ENCODE peak calls at places on chromosomes 4 and X, in ten cellular contexts. One of them, this sample, is unnamed.

GRCh38 chr4:57159866-57160265 is 49.7 kb upstream of the IGFBP7 start:
- DNase-seq in lower leg skin: no peak
- DNase-seq in germinal center: no peak
- DNase-seq in ELF-1: no peak
- DNase-seq in Karpas-422: no peak
- DNase-seq in AG08396: no peak
- DNase-seq in naive B cell: no peak
- DNase-seq in IMR-90: no peak
- DNase-seq in HCEC 1CT: peak; percentile 1
- DNase-seq in colonic mucosa: no peak
- DNase-seq in this sample: no peak

GRCh38 chrX:87924619-87925018 is 407.0 kb downstream of the KLHL4 start:
- DNase-seq in colonic mucosa: no peak
- DNase-seq in IMR-90: no peak
- DNase-seq in germinal center: no peak
- DNase-seq in Karpas-422: no peak
- DNase-seq in naive B cell: no peak
- DNase-seq in HCEC 1CT: no peak
- DNase-seq in AG08396: no peak
- DNase-seq in ELF-1: no peak
- DNase-seq in lower leg skin: no peak
- DNase-seq in this sample: no peak

GRCh38 chrX:111568356-111568755 is 56.9 kb downstream of the SERTM2 start:
- DNase-seq in colonic mucosa: no peak
- DNase-seq in lower leg skin: no peak
- DNase-seq in HCEC 1CT: no peak
- DNase-seq in Karpas-422: no peak
- DNase-seq in AG08396: peak; percentile 11
- DNase-seq in ELF-1: peak; percentile 64
- DNase-seq in IMR-90: peak; percentile 0
- DNase-seq in naive B cell: no peak
- DNase-seq in germinal center: no peak
- DNase-seq in this sample: no peak

GRCh38 chrX:48196745-48197213 is at the start of gene SSX5:
- DNase-seq in HCEC 1CT: no peak
- DNase-seq in Karpas-422: peak; percentile 39
- DNase-seq in naive B cell: no peak
- DNase-seq in germinal center: no peak
- DNase-seq in lower leg skin: no peak
- DNase-seq in colonic mucosa: no peak
- DNase-seq in AG08396: no peak
- DNase-seq in ELF-1: no peak
- DNase-seq in IMR-90: no peak
- DNase-seq in this sample: no peak

GRCh38 chr4:1192493-1193205 is 20.3 kb upstream of the SPON2 start:
- DNase-seq in IMR-90: no peak
- DNase-seq in lower leg skin: no peak
- DNase-seq in Karpas-422: no peak
- DNase-seq in ELF-1: peak; percentile 5
- DNase-seq in colonic mucosa: peak; percentile 22
- DNase-seq in germinal center: no peak
- DNase-seq in HCEC 1CT: no peak
- DNase-seq in naive B cell: no peak
- DNase-seq in AG08396: no peak
- DNase-seq in this sample: peak; percentile 59

GRCh38 chr4:164874791-164875190 is 2.2 kb upstream of the APELA start:
- DNase-seq in germinal center: no peak
- DNase-seq in ELF-1: peak; percentile 67
- DNase-seq in colonic mucosa: no peak
- DNase-seq in HCEC 1CT: no peak
- DNase-seq in naive B cell: no peak
- DNase-seq in lower leg skin: no peak
- DNase-seq in Karpas-422: no peak
- DNase-seq in AG08396: no peak
- DNase-seq in IMR-90: no peak
- DNase-seq in this sample: no peak

GRCh38 chrX:75276666-75277065 is 2.8 kb downstream of the UPRT start:
- DNase-seq in HCEC 1CT: peak; percentile 9
- DNase-seq in AG08396: no peak
- DNase-seq in colonic mucosa: no peak
- DNase-seq in IMR-90: no peak
- DNase-seq in lower leg skin: no peak
- DNase-seq in naive B cell: no peak
- DNase-seq in ELF-1: no peak
- DNase-seq in germinal center: no peak
- DNase-seq in Karpas-422: no peak
- DNase-seq in this sample: no peak

GRCh38 chrX:46257451-46257879 is 287.8 kb downstream of the ZNF674 start:
- DNase-seq in AG08396: no peak
- DNase-seq in HCEC 1CT: no peak
- DNase-seq in germinal center: no peak
- DNase-seq in lower leg skin: no peak
- DNase-seq in colonic mucosa: no peak
- DNase-seq in ELF-1: no peak
- DNase-seq in Karpas-422: no peak
- DNase-seq in naive B cell: no peak
- DNase-seq in IMR-90: no peak
- DNase-seq in this sample: no peak

GRCh38 chr4:31193516-31193915 is 473.3 kb downstream of the PCDH7 start:
- DNase-seq in colonic mucosa: no peak
- DNase-seq in HCEC 1CT: no peak
- DNase-seq in IMR-90: no peak
- DNase-seq in lower leg skin: no peak
- DNase-seq in Karpas-422: no peak
- DNase-seq in naive B cell: no peak
- DNase-seq in germinal center: no peak
- DNase-seq in AG08396: no peak
- DNase-seq in ELF-1: no peak
- DNase-seq in this sample: no peak

GRCh38 chr4:146633471-146633800 is 5.3 kb upstream of the POU4F2 start:
- DNase-seq in AG08396: no peak
- DNase-seq in Karpas-422: no peak
- DNase-seq in IMR-90: no peak
- DNase-seq in lower leg skin: no peak
- DNase-seq in naive B cell: no peak
- DNase-seq in colonic mucosa: no peak
- DNase-seq in ELF-1: peak; percentile 16
- DNase-seq in germinal center: no peak
- DNase-seq in HCEC 1CT: no peak
- DNase-seq in this sample: no peak

GRCh38 chrX:39675619-39676018 is 422.1 kb downstream of the BCOR start:
- DNase-seq in AG08396: no peak
- DNase-seq in Karpas-422: no peak
- DNase-seq in germinal center: no peak
- DNase-seq in naive B cell: no peak
- DNase-seq in HCEC 1CT: no peak
- DNase-seq in lower leg skin: no peak
- DNase-seq in ELF-1: no peak
- DNase-seq in colonic mucosa: peak; percentile 44
- DNase-seq in IMR-90: no peak
- DNase-seq in this sample: no peak

GRCh38 chr4:12852338-12853307 is 631.5 kb downstream of the RAB28 start:
- DNase-seq in lower leg skin: no peak
- DNase-seq in IMR-90: peak; percentile 52
- DNase-seq in HCEC 1CT: peak; percentile 30
- DNase-seq in ELF-1: peak; percentile 25
- DNase-seq in Karpas-422: peak; percentile 75
- DNase-seq in colonic mucosa: peak; percentile 17
- DNase-seq in AG08396: peak; percentile 25
- DNase-seq in germinal center: no peak
- DNase-seq in naive B cell: no peak
- DNase-seq in this sample: no peak

GRCh38 chrX:56978172-56978571 is 17.2 kb downstream of the SPIN3 start:
- DNase-seq in Karpas-422: peak; percentile 84
- DNase-seq in AG08396: peak; percentile 41
- DNase-seq in IMR-90: peak; percentile 44
- DNase-seq in lower leg skin: peak; percentile 16
- DNase-seq in ELF-1: peak; percentile 70
- DNase-seq in naive B cell: peak; percentile 35
- DNase-seq in germinal center: peak; percentile 22
- DNase-seq in colonic mucosa: peak; percentile 45
- DNase-seq in HCEC 1CT: peak; percentile 20
- DNase-seq in this sample: no peak

GRCh38 chrX:106619797-106620196 is 8.0 kb downstream of the RADX start:
- DNase-seq in AG08396: peak; percentile 11
- DNase-seq in Karpas-422: no peak
- DNase-seq in naive B cell: no peak
- DNase-seq in ELF-1: no peak
- DNase-seq in colonic mucosa: no peak
- DNase-seq in HCEC 1CT: peak; percentile 22
- DNase-seq in lower leg skin: no peak
- DNase-seq in germinal center: no peak
- DNase-seq in IMR-90: peak; percentile 11
- DNase-seq in this sample: no peak

GRCh38 chrX:2549874-2550273 is 49.1 kb upstream of the DHRSX start:
- DNase-seq in naive B cell: no peak
- DNase-seq in colonic mucosa: peak; percentile 28
- DNase-seq in germinal center: no peak
- DNase-seq in IMR-90: no peak
- DNase-seq in Karpas-422: no peak
- DNase-seq in lower leg skin: no peak
- DNase-seq in AG08396: no peak
- DNase-seq in ELF-1: peak; percentile 50
- DNase-seq in HCEC 1CT: no peak
- DNase-seq in this sample: no peak

GRCh38 chr4:687048-687974 is 1.6 kb downstream of the SLC49A3 start:
- DNase-seq in HCEC 1CT: peak; percentile 88
- DNase-seq in IMR-90: peak; percentile 77
- DNase-seq in colonic mucosa: peak; percentile 92
- DNase-seq in ELF-1: peak; percentile 71
- DNase-seq in Karpas-422: no peak
- DNase-seq in AG08396: peak; percentile 98
- DNase-seq in naive B cell: no peak
- DNase-seq in germinal center: no peak
- DNase-seq in lower leg skin: peak; percentile 90
- DNase-seq in this sample: peak; percentile 90

GRCh38 chr4:80619070-80619674 is 283.6 kb downstream of the CFAP299 start:
- DNase-seq in lower leg skin: no peak
- DNase-seq in HCEC 1CT: no peak
- DNase-seq in Karpas-422: peak; percentile 40
- DNase-seq in colonic mucosa: no peak
- DNase-seq in ELF-1: no peak
- DNase-seq in IMR-90: no peak
- DNase-seq in AG08396: no peak
- DNase-seq in germinal center: no peak
- DNase-seq in naive B cell: no peak
- DNase-seq in this sample: no peak

GRCh38 chr4:166087569-166087968 is 214.5 kb downstream of the TLL1 start:
- DNase-seq in ELF-1: no peak
- DNase-seq in HCEC 1CT: no peak
- DNase-seq in lower leg skin: no peak
- DNase-seq in colonic mucosa: no peak
- DNase-seq in AG08396: no peak
- DNase-seq in IMR-90: no peak
- DNase-seq in germinal center: no peak
- DNase-seq in naive B cell: no peak
- DNase-seq in Karpas-422: no peak
- DNase-seq in this sample: no peak

GRCh38 chr4:102263024-102263787 is 82.1 kb downstream of the SLC39A8 start:
- DNase-seq in Karpas-422: peak; percentile 69
- DNase-seq in HCEC 1CT: peak; percentile 32
- DNase-seq in ELF-1: no peak
- DNase-seq in colonic mucosa: no peak
- DNase-seq in lower leg skin: no peak
- DNase-seq in germinal center: peak; percentile 14
- DNase-seq in naive B cell: peak; percentile 28
- DNase-seq in AG08396: peak; percentile 37
- DNase-seq in IMR-90: peak; percentile 28
- DNase-seq in this sample: no peak

GRCh38 chr4:119268466-119268865 is 53.5 kb downstream of the FABP2 start:
- DNase-seq in naive B cell: no peak
- DNase-seq in germinal center: no peak
- DNase-seq in AG08396: no peak
- DNase-seq in HCEC 1CT: no peak
- DNase-seq in ELF-1: no peak
- DNase-seq in lower leg skin: no peak
- DNase-seq in colonic mucosa: no peak
- DNase-seq in IMR-90: no peak
- DNase-seq in Karpas-422: no peak
- DNase-seq in this sample: no peak

GRCh38 chr4:184806246-184806550 is 19.6 kb downstream of the ACSL1 start:
- DNase-seq in Karpas-422: no peak
- DNase-seq in IMR-90: no peak
- DNase-seq in ELF-1: no peak
- DNase-seq in germinal center: no peak
- DNase-seq in naive B cell: no peak
- DNase-seq in HCEC 1CT: no peak
- DNase-seq in colonic mucosa: no peak
- DNase-seq in AG08396: no peak
- DNase-seq in lower leg skin: no peak
- DNase-seq in this sample: no peak

GRCh38 chr4:81352476-81352875 is 119.2 kb downstream of the RASGEF1B start:
- DNase-seq in germinal center: no peak
- DNase-seq in naive B cell: no peak
- DNase-seq in IMR-90: peak; percentile 74
- DNase-seq in ELF-1: no peak
- DNase-seq in Karpas-422: no peak
- DNase-seq in HCEC 1CT: peak; percentile 58
- DNase-seq in AG08396: peak; percentile 31
- DNase-seq in lower leg skin: no peak
- DNase-seq in colonic mucosa: no peak
- DNase-seq in this sample: no peak

GRCh38 chrX:22206781-22207180 is 65.9 kb upstream of the CBLL2 start:
- DNase-seq in ELF-1: no peak
- DNase-seq in naive B cell: no peak
- DNase-seq in IMR-90: no peak
- DNase-seq in colonic mucosa: no peak
- DNase-seq in germinal center: no peak
- DNase-seq in AG08396: no peak
- DNase-seq in HCEC 1CT: no peak
- DNase-seq in Karpas-422: no peak
- DNase-seq in lower leg skin: no peak
- DNase-seq in this sample: no peak

GRCh38 chrX:107996124-107996523 is 14.0 kb upstream of the TEX13B start:
- DNase-seq in HCEC 1CT: no peak
- DNase-seq in AG08396: no peak
- DNase-seq in colonic mucosa: no peak
- DNase-seq in Karpas-422: no peak
- DNase-seq in ELF-1: peak; percentile 81
- DNase-seq in lower leg skin: no peak
- DNase-seq in germinal center: no peak
- DNase-seq in naive B cell: no peak
- DNase-seq in IMR-90: no peak
- DNase-seq in this sample: no peak

GRCh38 chrX:105822138-105823091 is at the start of gene NRK:
- DNase-seq in naive B cell: no peak
- DNase-seq in germinal center: no peak
- DNase-seq in ELF-1: peak; percentile 63
- DNase-seq in AG08396: no peak
- DNase-seq in HCEC 1CT: peak; percentile 8
- DNase-seq in IMR-90: no peak
- DNase-seq in colonic mucosa: no peak
- DNase-seq in lower leg skin: no peak
- DNase-seq in Karpas-422: no peak
- DNase-seq in this sample: no peak

GRCh38 chrX:77785400-77785745 is 643 bp downstream of the ATRX start:
- DNase-seq in germinal center: peak; percentile 9
- DNase-seq in HCEC 1CT: no peak
- DNase-seq in IMR-90: peak; percentile 8
- DNase-seq in AG08396: peak; percentile 27
- DNase-seq in ELF-1: peak; percentile 58
- DNase-seq in colonic mucosa: peak; percentile 27
- DNase-seq in lower leg skin: no peak
- DNase-seq in Karpas-422: no peak
- DNase-seq in naive B cell: no peak
- DNase-seq in this sample: no peak

GRCh38 chr4:177293208-177294018 is 16.3 kb upstream of the NEIL3 start:
- DNase-seq in ELF-1: no peak
- DNase-seq in lower leg skin: no peak
- DNase-seq in naive B cell: no peak
- DNase-seq in Karpas-422: no peak
- DNase-seq in IMR-90: no peak
- DNase-seq in HCEC 1CT: no peak
- DNase-seq in colonic mucosa: no peak
- DNase-seq in germinal center: no peak
- DNase-seq in AG08396: no peak
- DNase-seq in this sample: no peak

GRCh38 chr4:82223715-82224114 is 150.1 kb downstream of the HNRNPD start:
- DNase-seq in Karpas-422: peak; percentile 58
- DNase-seq in germinal center: peak; percentile 34
- DNase-seq in IMR-90: no peak
- DNase-seq in colonic mucosa: peak; percentile 32
- DNase-seq in AG08396: no peak
- DNase-seq in HCEC 1CT: no peak
- DNase-seq in naive B cell: peak; percentile 69
- DNase-seq in lower leg skin: peak; percentile 61
- DNase-seq in ELF-1: no peak
- DNase-seq in this sample: no peak